ENCODE peak calls at places on chromosomes 3 and 15, in six cellular contexts. Z, L, W, G, I and O are unnamed samples.

GRCh38 chr15:74964794-74965193 is 8.2 kb upstream of the RPP25 start:
- DNase-seq in Z (no peak), L (no peak), W (no peak), G (no peak), I (no peak), O (no peak)

GRCh38 chr15:77554306-77555080 is 78.2 kb downstream of the LINGO1 start:
- DNase-seq in Z (no peak), L (no peak), W (no peak), G (no peak), I (no peak), O (no peak)

GRCh38 chr3:142656595-142656994 is 60.4 kb downstream of the PLS1 start:
- DNase-seq in Z (no peak), L (no peak), W (no peak), G (no peak), I (no peak), O (no peak)

GRCh38 chr3:33879540-33879939 is 81.1 kb downstream of the PDCD6IP start:
- DNase-seq in Z (no peak), L (no peak), W (no peak), G (no peak), I (no peak), O (no peak)

GRCh38 chr15:74642724-74643367 is 27.2 kb downstream of the CLK3 start:
- DNase-seq in Z (no peak), L (no peak), W (no peak), G (no peak), I (no peak), O (peak; percentile 44)

GRCh38 chr3:44762170-44762677 is 630 bp downstream of the KIF15 start:
- DNase-seq in Z (no peak), L (no peak), W (peak; percentile 26), G (no peak), I (no peak), O (no peak)

GRCh38 chr3:133162906-133163305 is 124.7 kb downstream of the TMEM108 start:
- DNase-seq in Z (no peak), L (no peak), W (no peak), G (no peak), I (no peak), O (no peak)

GRCh38 chr3:45180051-45180450 is 33.9 kb upstream of the CDCP1 start:
- DNase-seq in Z (no peak), L (no peak), W (peak; percentile 59), G (no peak), I (no peak), O (no peak)

GRCh38 chr3:73446467-73447110 is 178.2 kb downstream of the PDZRN3 start:
- DNase-seq in Z (no peak), L (no peak), W (no peak), G (no peak), I (no peak), O (no peak)

GRCh38 chr3:69770976-69771634 is 31.8 kb downstream of the MITF start:
- DNase-seq in Z (no peak), L (no peak), W (peak; percentile 52), G (no peak), I (no peak), O (no peak)

GRCh38 chr15:65952425-65953053 is 83.2 kb downstream of the RAB11A start:
- DNase-seq in Z (no peak), L (no peak), W (peak; percentile 28), G (no peak), I (no peak), O (no peak)

GRCh38 chr3:169668957-169669681 is 5.6 kb upstream of the MECOM start:
- DNase-seq in Z (peak; percentile 64), L (peak; percentile 76), W (peak; percentile 67), G (no peak), I (no peak), O (peak; percentile 80)

GRCh38 chr15:92898988-92899909 is 875 bp upstream of the CHD2 start:
- DNase-seq in Z (no peak), L (no peak), W (no peak), G (no peak), I (no peak), O (no peak)

GRCh38 chr15:92900712-92901052 is 558 bp downstream of the CHD2 start:
- DNase-seq in Z (no peak), L (no peak), W (no peak), G (no peak), I (no peak), O (no peak)

GRCh38 chr15:92902020-92902419 is 1.9 kb downstream of the CHD2 start:
- DNase-seq in Z (no peak), L (no peak), W (no peak), G (no peak), I (no peak), O (no peak)

GRCh38 chr15:92901053-92901761 is 1.1 kb downstream of the CHD2 start:
- DNase-seq in Z (no peak), L (no peak), W (peak; percentile 31), G (no peak), I (no peak), O (no peak)

DNA sequence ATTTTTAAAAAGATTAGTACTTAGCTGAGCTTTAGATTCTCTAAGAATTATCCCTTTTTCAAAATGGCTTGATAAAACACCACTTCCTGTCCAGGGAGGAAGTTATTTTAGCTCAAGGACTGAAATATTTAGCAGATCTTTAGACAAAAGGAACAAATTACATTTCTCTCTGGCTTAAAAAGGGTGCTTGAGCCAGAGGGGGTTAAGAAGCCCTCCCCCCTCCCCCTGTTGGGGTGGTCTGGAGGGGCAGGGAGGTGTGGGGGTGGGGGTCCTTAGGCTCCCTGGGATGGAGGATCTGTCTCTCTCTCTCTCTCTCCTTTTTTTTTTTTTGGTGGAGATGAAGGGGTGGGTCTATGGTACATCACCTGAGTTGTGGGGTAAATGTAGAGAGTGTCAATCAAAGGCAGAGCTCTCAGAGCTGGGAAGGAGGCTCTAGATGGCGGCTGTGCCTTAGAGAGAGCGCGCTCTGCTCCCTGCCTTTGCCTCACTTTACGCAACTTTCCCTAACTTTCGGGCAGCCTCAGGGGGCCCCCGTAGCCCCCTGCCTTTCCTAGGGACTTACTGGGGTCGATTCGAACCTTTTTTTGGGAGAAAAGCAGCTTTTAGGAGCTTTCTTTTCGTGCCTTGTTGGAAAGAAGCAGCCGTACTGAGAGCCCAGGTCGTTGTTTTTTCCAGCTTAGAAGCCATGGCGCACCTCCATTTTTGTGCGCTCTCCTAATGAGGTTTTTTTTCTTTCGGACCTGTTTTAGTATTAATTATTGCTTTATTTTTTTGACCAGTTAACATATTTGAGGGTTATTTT is at the start of gene CHD2:
- DNase-seq in Z (no peak), L (peak; percentile 37), W (peak; percentile 88), G (peak; percentile 41), I (peak; percentile 76), O (peak; percentile 86)
- H3K4me3 ChIP-seq in Z (peak within 1 kb of the TSS; percentile 34), L (peak within 1 kb of the TSS; percentile 74), W (peak within 1 kb of the TSS; percentile 100), G (peak within 1 kb of the TSS; percentile 74), I (peak within 1 kb of the TSS; percentile 88), O (peak within 1 kb of the TSS; percentile 31)

GRCh38 chr3:119630562-119631329 is 29.6 kb downstream of the POPDC2 start:
- DNase-seq in Z (no peak), L (no peak), W (no peak), G (no peak), I (no peak), O (no peak)
- H3K27ac ChIP-seq in Z (peak overlapping the region; percentile 87), L (peak overlapping the region; percentile 69), W (no peak overlapping the region), G (peak overlapping the region; percentile 71), I (no peak overlapping the region), O (peak overlapping the region; percentile 27)

DNA sequence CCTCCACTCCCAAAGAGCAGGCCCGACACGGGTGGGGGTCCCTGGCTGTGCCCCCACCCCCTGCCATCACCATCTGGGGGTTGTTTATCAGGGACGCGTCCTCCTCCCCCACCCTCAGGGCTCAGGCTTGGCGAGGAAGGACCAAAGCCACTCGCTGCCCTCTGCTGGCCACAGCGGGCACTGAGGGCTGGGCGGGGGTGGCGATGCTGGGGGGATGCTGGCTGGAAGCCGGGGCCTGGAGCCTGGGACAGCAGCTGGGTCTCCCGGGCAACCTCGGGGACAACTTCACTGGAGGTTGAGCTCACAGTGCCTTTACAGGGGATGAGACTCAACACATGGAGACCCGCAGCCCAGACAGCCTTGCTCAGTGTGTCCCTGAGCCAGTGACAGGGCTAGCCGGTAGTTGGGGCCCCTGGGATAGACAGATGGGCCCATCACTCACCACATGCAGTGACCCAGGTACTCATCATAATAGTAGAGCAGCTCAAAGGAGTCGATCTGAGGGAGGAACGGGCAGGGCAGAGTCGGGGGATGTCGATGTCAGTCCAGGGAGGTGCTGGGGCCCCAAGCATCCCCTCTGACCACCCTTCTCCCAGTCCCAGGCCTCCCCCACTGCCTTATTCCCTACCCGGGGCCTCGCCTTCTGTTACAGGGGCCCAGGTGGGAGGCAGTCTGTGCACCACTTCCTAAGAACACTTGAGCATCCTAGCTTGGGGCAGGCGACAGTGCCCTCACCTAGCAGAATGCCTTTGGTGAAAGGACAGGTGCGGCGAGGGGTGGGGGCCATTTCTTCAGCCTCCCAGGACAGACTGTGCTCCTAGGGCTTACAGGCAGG is 5.9 kb upstream of the CALML4 start:
- DNase-seq in Z (peak; percentile 41), L (peak; percentile 63), W (no peak), G (no peak), I (peak; percentile 47), O (peak; percentile 75)
- H3K4me3 ChIP-seq in Z (no peak overlapping the region), L (peak overlapping the region; percentile 24), W (no peak overlapping the region), G (peak overlapping the region; percentile 4), I (no peak overlapping the region), O (no peak overlapping the region)

GRCh38 chr3:10349801-10350200 is 28.9 kb upstream of the SEC13 start:
- DNase-seq in Z (no peak), L (no peak), W (no peak), G (no peak), I (no peak), O (no peak)

GRCh38 chr3:10347648-10348403 is 26.9 kb upstream of the SEC13 start:
- DNase-seq in Z (no peak), L (no peak), W (no peak), G (no peak), I (no peak), O (no peak)

GRCh38 chr3:10350324-10350985 is 29.5 kb upstream of the SEC13 start:
- DNase-seq in Z (no peak), L (no peak), W (no peak), G (no peak), I (no peak), O (no peak)

GRCh38 chr3:10345911-10346310 is 25.0 kb upstream of the SEC13 start:
- DNase-seq in Z (no peak), L (no peak), W (no peak), G (no peak), I (no peak), O (no peak)

GRCh38 chr3:10348404-10348721 is 27.5 kb upstream of the SEC13 start:
- DNase-seq in Z (no peak), L (no peak), W (no peak), G (no peak), I (no peak), O (no peak)
- H3K27ac ChIP-seq in Z (no peak overlapping the region), L (no peak overlapping the region), W (no peak overlapping the region), G (no peak overlapping the region), I (no peak overlapping the region), O (no peak overlapping the region)